ENCODE peak calls at places on chromosomes 1 and 21, in four cellular contexts. F is activated T-cell treated with anti-CD3 and anti-CD28 coated beads, Interleukin-2, amount 50 U/mL, for 72 hours; R is midbrain; L is left ventricle myocardium inferior. H is an unnamed sample.

GRCh38 chr1:1360511-1361169 is 2.3 kb upstream of the MXRA8 start:
- DNase-seq in R (no peak), F (no peak), L (peak; percentile 65), H (no peak)

GRCh38 chr1:78617615-78618026 is 2.6 kb upstream of the IFI44L start:
- DNase-seq in F (peak; percentile 47), L (peak; percentile 32), R (peak; percentile 94), H (peak; percentile 35)

GRCh38 chr1:192565946-192566345 is 9.6 kb upstream of the RGS1 start:
- DNase-seq in L (no peak), F (no peak), R (no peak), H (no peak)

GRCh38 chr1:32619701-32620485 is 30.5 kb downstream of the ZBTB8OS start:
- DNase-seq in L (no peak), F (no peak), R (no peak), H (peak; percentile 52)

GRCh38 chr1:159171688-159172501 is 480 bp downstream of the CADM3 start:
- DNase-seq in L (no peak), F (no peak), R (no peak), H (no peak)

GRCh38 chr1:18569251-18569650 is 61.4 kb upstream of the PAX7 start:
- DNase-seq in F (no peak), L (peak; percentile 22), R (no peak), H (no peak)

GRCh38 chr1:15684042-15684461 is at the start of gene PLEKHM2:
- DNase-seq in F (peak; percentile 54), R (no peak), L (peak; percentile 58), H (peak; percentile 86)

GRCh38 chr1:53378932-53379661 is 51.2 kb upstream of the LRP8 start:
- DNase-seq in R (no peak), F (no peak), L (no peak), H (no peak)

GRCh38 chr1:54699936-54700525 is 15.6 kb upstream of the TTC4 start:
- DNase-seq in L (no peak), R (no peak), F (no peak), H (no peak)

GRCh38 chr1:225962440-225962975 is 21.5 kb upstream of the LEFTY2 start:
- DNase-seq in F (peak; percentile 79), R (no peak), L (peak; percentile 33), H (peak; percentile 82)

GRCh38 chr1:85027242-85027983 is 20.9 kb downstream of the MCOLN3 start:
- DNase-seq in R (no peak), L (no peak), F (peak; percentile 12), H (peak; percentile 35)

GRCh38 chr1:84782311-84782771 is 92.1 kb upstream of the SSX2IP start:
- DNase-seq in L (peak; percentile 64), F (peak; percentile 81), R (peak; percentile 7), H (peak; percentile 82)

GRCh38 chr1:173705117-173705516 is 9.7 kb upstream of the KLHL20 start:
- DNase-seq in L (no peak), R (no peak), F (no peak), H (no peak)

GRCh38 chr1:245207056-245207638 is 52.4 kb downstream of the KIF26B start:
- DNase-seq in F (no peak), L (no peak), R (no peak), H (no peak)

GRCh38 chr1:163178628-163179027 is 24.1 kb downstream of the RGS5 start:
- DNase-seq in R (no peak), L (no peak), F (no peak), H (no peak)

GRCh38 chr1:41358152-41358937 is 2.9 kb upstream of the FOXO6 start:
- DNase-seq in R (no peak), L (peak; percentile 73), F (no peak), H (no peak)

GRCh38 chr1:119316870-119317416 is 51.6 kb upstream of the HAO2 start:
- DNase-seq in F (no peak), R (no peak), L (no peak), H (no peak)

GRCh38 chr1:232940262-232940661 is 10.1 kb upstream of the NTPCR start:
- DNase-seq in R (no peak), L (no peak), F (no peak), H (no peak)

GRCh38 chr21:33645730-33646129 is 3.4 kb downstream of the ITSN1 start:
- DNase-seq in F (no peak), L (no peak), R (no peak), H (no peak)

GRCh38 chr1:242477944-242478343 is 46.6 kb downstream of the PLD5 start:
- DNase-seq in R (no peak), F (no peak), L (no peak), H (no peak)

GRCh38 chr1:176605151-176605550 is 142.2 kb downstream of the PAPPA2 start:
- DNase-seq in F (no peak), L (no peak), R (no peak), H (no peak)

GRCh38 chr1:66395202-66396061 is 138.5 kb upstream of the SGIP1 start:
- DNase-seq in L (no peak), R (no peak), F (no peak), H (peak; percentile 18)

GRCh38 chr1:17441265-17441992 is 2.0 kb upstream of the RCC2 start:
- DNase-seq in L (no peak), F (peak; percentile 41), R (no peak), H (no peak)

GRCh38 chr1:207659545-207660148 is 14.7 kb downstream of the CR1L start:
- DNase-seq in F (no peak), R (no peak), L (no peak), H (no peak)

GRCh38 chr21:19256934-19257660 is 853.5 kb upstream of the TMPRSS15 start:
- DNase-seq in R (no peak), L (peak; percentile 33), F (no peak), H (no peak)

GRCh38 chr21:38956791-38957571 is 151.3 kb downstream of the ETS2 start:
- DNase-seq in R (no peak), L (no peak), F (no peak), H (no peak)

GRCh38 chr1:157081717-157082116 is 17.9 kb downstream of the ETV3L start:
- DNase-seq in L (no peak), F (no peak), R (no peak), H (no peak)

GRCh38 chr1:62361426-62361825 is 42.2 kb upstream of the KANK4 start:
- DNase-seq in F (no peak), L (no peak), R (no peak), H (no peak)

GRCh38 chr1:214957330-214958137 is 125.0 kb upstream of the KCNK2 start:
- DNase-seq in R (no peak), F (no peak), L (no peak), H (no peak)

GRCh38 chr1:1926886-1927660 is 8.0 kb upstream of the TMEM52 start:
- DNase-seq in R (no peak), L (no peak), F (no peak), H (no peak)

GRCh38 chr1:162733336-162733590 is 57.2 kb upstream of the HSD17B7 start:
- DNase-seq in L (no peak), R (no peak), F (no peak), H (no peak)